ENCODE peak calls at places on chromosomes 11 and 22, in four cellular contexts. J is substantia nigra, Q is AG04450, H is epithelial cell of prostate. F is an unnamed sample.

GRCh38 chr11:105582497-105582896 is 27.4 kb upstream of the GRIA4 start:
- DNase-seq in J (no peak), Q (no peak), H (no peak), F (peak; percentile 3)

GRCh38 chr22:31585161-31585859 is 76.7 kb downstream of the PISD start:
- DNase-seq in J (no peak), Q (no peak), H (no peak), F (no peak)

GRCh38 chr11:121892131-121892681 is 223.8 kb downstream of the BLID start:
- DNase-seq in J (no peak), Q (no peak), H (no peak), F (peak; percentile 77)

GRCh38 chr11:111585371-111585770 is 16.9 kb upstream of the SIK2 start:
- DNase-seq in J (no peak), Q (no peak), H (no peak), F (no peak)

GRCh38 chr11:555500-556174 is 4.9 kb downstream of the LMNTD2 start:
- DNase-seq in J (no peak), Q (no peak), H (no peak), F (no peak)

GRCh38 chr11:92552942-92553341 is 328.3 kb downstream of the FAT3 start:
- DNase-seq in J (no peak), Q (no peak), H (no peak), F (peak; percentile 6)

GRCh38 chr11:131470526-131470925 is 100.1 kb downstream of the NTM start:
- DNase-seq in J (no peak), Q (no peak), H (no peak), F (no peak)

GRCh38 chr22:26534166-26534855 is 22.0 kb upstream of the TFIP11 start:
- DNase-seq in J (no peak), Q (no peak), H (no peak), F (peak; percentile 64)

GRCh38 chr11:65648997-65649491 is 11.1 kb downstream of the SIPA1 start:
- DNase-seq in J (no peak), Q (no peak), H (no peak), F (no peak)

GRCh38 chr11:84212467-84213390 is 926.6 kb upstream of the CCDC90B start:
- DNase-seq in J (no peak), Q (no peak), H (no peak), F (no peak)

GRCh38 chr11:4459470-4459869 is 10.4 kb downstream of the OR52K2 start:
- DNase-seq in J (no peak), Q (no peak), H (peak; percentile 24), F (peak; percentile 17)

DNA sequence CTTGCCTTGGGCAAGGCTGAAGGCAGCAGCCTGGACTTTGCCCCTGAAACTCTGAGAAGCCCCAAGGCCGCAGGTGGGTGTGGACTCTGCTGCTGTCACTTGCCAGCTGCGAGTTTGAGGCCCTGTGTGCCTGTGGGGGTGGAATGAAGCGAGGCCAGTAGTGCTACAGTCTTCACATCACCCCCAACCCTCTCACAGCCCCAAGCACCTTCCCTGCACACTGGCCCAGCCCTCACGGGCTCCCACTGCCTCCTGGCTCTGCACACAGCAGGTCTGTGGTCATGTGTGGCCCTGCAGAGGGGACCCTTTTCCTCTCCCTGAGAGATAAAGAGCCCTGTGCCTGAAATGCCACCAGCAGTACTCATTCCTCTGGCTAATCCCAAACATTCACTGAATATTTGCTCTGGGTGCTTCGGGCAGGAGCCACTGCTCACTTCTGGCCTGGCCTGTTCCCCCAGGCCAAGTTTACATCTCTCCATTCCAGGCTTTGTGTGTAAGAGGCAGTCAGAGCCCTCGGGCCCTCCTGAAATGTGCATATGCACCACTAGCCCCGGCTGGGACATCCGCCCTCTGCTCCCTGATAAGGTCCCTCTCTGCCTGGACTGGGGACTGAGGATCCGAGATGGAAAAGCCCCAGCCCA is 17.7 kb downstream of the MGAT3 start:
- DNase-seq in J (no peak), Q (no peak), H (no peak), F (no peak)
- H3K27ac ChIP-seq in J (peak overlapping the region; percentile 97), Q (peak overlapping the region; percentile 47), H (no peak overlapping the region), F (no peak overlapping the region)

GRCh38 chr11:2166091-2166851 is 5.3 kb upstream of the INS start:
- DNase-seq in J (no peak), Q (no peak), H (no peak), F (no peak)

GRCh38 chr11:2163428-2163978 is 2.5 kb upstream of the INS start:
- DNase-seq in J (no peak), Q (no peak), H (no peak), F (no peak)

GRCh38 chr11:2164861-2165555 is 4.0 kb upstream of the INS start:
- DNase-seq in J (no peak), Q (no peak), H (no peak), F (no peak)

GRCh38 chr11:2165571-2165970 is 4.6 kb upstream of the INS start:
- DNase-seq in J (no peak), Q (no peak), H (no peak), F (no peak)

GRCh38 chr11:2164081-2164480 is 3.1 kb upstream of the INS start:
- DNase-seq in J (no peak), Q (no peak), H (no peak), F (no peak)
- H3K27ac ChIP-seq in J (no peak overlapping the region), Q (no peak overlapping the region), H (no peak overlapping the region), F (no peak overlapping the region)

GRCh38 chr11:74094393-74094792 is 76.4 kb downstream of the C2CD3 start:
- DNase-seq in J (no peak), Q (no peak), H (no peak), F (no peak)

GRCh38 chr11:74092425-74092824 is 78.4 kb downstream of the C2CD3 start:
- DNase-seq in J (no peak), Q (no peak), H (no peak), F (no peak)

GRCh38 chr11:74091549-74091948 is 79.3 kb downstream of the C2CD3 start:
- DNase-seq in J (no peak), Q (no peak), H (no peak), F (no peak)

GRCh38 chr11:74086242-74086884 is 77.5 kb upstream of the UCP3 start:
- DNase-seq in J (no peak), Q (no peak), H (no peak), F (peak; percentile 13)

GRCh38 chr11:74090701-74091100 is 80.1 kb downstream of the C2CD3 start:
- DNase-seq in J (no peak), Q (no peak), H (no peak), F (no peak)
- H3K27ac ChIP-seq in J (no peak overlapping the region), Q (no peak overlapping the region), H (no peak overlapping the region), F (no peak overlapping the region)

GRCh38 chr11:63916837-63917684 is at the start of gene RCOR2:
- DNase-seq in J (peak; percentile 78), Q (peak; percentile 69), H (peak; percentile 24), F (peak; percentile 52)
- H3K27ac ChIP-seq in J (peak within 1 kb of the TSS; percentile 97), Q (peak within 1 kb of the TSS; percentile 47), H (no peak within 1 kb of the TSS), F (no peak within 1 kb of the TSS)

GRCh38 chr22:36304429-36304828 is 51.5 kb downstream of the APOL1 start:
- DNase-seq in J (no peak), Q (no peak), H (no peak), F (no peak)

GRCh38 chr22:36305813-36306212 is 52.9 kb downstream of the APOL1 start:
- DNase-seq in J (no peak), Q (no peak), H (no peak), F (no peak)

GRCh38 chr22:36308880-36309279 is 55.9 kb downstream of the APOL1 start:
- DNase-seq in J (no peak), Q (no peak), H (no peak), F (no peak)

GRCh38 chr22:36303874-36304273 is 50.9 kb downstream of the APOL1 start:
- DNase-seq in J (no peak), Q (no peak), H (no peak), F (peak; percentile 52)

GRCh38 chr22:36306227-36306626 is 53.3 kb downstream of the APOL1 start:
- DNase-seq in J (no peak), Q (no peak), H (no peak), F (no peak)
- H3K27ac ChIP-seq in J (no peak overlapping the region), Q (peak overlapping the region; percentile 61), H (no peak overlapping the region), F (no peak overlapping the region)

DNA sequence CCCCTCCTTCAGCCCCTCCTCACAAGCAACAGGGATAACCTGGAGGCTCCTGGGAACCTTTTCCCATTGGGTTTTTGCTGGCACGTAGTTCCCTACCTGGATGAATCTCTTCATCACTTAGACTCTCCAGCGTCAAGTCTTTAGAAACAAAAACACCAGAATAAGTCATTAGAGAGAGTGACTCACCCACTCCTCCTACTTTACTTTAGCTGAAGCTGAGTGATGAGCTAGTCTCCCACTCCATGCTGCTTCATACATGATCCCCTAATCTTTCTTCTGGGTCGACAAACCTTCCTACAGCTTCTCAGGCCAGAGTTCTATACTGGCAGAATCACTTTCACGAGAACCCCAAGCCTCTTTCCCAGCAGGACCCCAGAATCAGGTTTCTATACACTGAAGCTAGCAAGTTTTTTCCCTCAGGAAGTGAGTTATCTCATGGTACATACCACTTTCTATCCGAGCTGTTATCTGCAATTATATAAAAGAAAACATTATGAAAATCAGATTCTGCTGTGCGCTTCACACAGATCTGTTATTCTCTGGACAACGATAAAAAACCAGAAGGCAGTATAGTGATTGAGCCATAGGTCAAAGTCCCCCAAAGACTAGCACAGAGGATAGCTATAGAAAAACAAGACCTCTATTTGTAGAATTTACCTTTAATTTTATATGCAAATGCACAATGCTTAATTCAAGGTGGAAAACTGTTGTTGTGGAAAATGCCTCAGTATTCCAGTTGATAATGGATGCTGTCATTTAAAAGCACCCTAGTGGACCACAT is 18.7 kb downstream of the DRICH1 start:
- DNase-seq in J (no peak), Q (no peak), H (no peak), F (no peak)
- H3K27ac ChIP-seq in J (no peak overlapping the region), Q (no peak overlapping the region), H (no peak overlapping the region), F (no peak overlapping the region)

GRCh38 chr22:16933274-16933923 is 74.6 kb downstream of the GAB4 start:
- DNase-seq in J (no peak), Q (no peak), H (no peak), F (peak; percentile 2)
- H3K27ac ChIP-seq in J (no peak overlapping the region), Q (no peak overlapping the region), H (no peak overlapping the region), F (no peak overlapping the region)